ENCODE peak calls at places on chromosomes 11 and 22, in eight cellular contexts. One of them, this sample, is unnamed.

GRCh38 chr11:23586188-23586587 is 725.9 kb upstream of the CCDC179 start:
- DNase-seq in tibial nerve: no peak
- DNase-seq in GM06990: no peak
- DNase-seq in lower leg skin: no peak
- DNase-seq in prostate gland: no peak
- DNase-seq in cardiac muscle cell: no peak
- DNase-seq in lower lobe of right lung: no peak
- DNase-seq in astrocyte of the cerebellum: no peak
- DNase-seq in this sample: no peak

GRCh38 chr11:19658344-19658743 is 54.3 kb upstream of the NAV2 start:
- DNase-seq in lower leg skin: peak
- DNase-seq in lower lobe of right lung: no peak
- DNase-seq in tibial nerve: no peak
- DNase-seq in cardiac muscle cell: no peak
- DNase-seq in prostate gland: no peak
- DNase-seq in astrocyte of the cerebellum: no peak
- DNase-seq in GM06990: no peak
- DNase-seq in this sample: no peak

GRCh38 chr11:69814411-69814810 is 4.8 kb downstream of the FGF3 start:
- DNase-seq in GM06990: no peak
- DNase-seq in lower lobe of right lung: no peak
- DNase-seq in prostate gland: no peak
- DNase-seq in lower leg skin: no peak
- DNase-seq in cardiac muscle cell: no peak
- DNase-seq in tibial nerve: no peak
- DNase-seq in astrocyte of the cerebellum: no peak
- DNase-seq in this sample: no peak

GRCh38 chr11:30665067-30665466 is 78.9 kb upstream of the MPPED2 start:
- DNase-seq in cardiac muscle cell: no peak
- DNase-seq in GM06990: no peak
- DNase-seq in astrocyte of the cerebellum: no peak
- DNase-seq in prostate gland: no peak
- DNase-seq in lower lobe of right lung: no peak
- DNase-seq in lower leg skin: no peak
- DNase-seq in tibial nerve: no peak
- DNase-seq in this sample: no peak

GRCh38 chr22:50737728-50738648 is at the start of gene ACR:
- DNase-seq in lower lobe of right lung: peak
- DNase-seq in astrocyte of the cerebellum: no peak
- DNase-seq in prostate gland: peak
- DNase-seq in GM06990: no peak
- DNase-seq in lower leg skin: peak
- DNase-seq in tibial nerve: no peak
- DNase-seq in cardiac muscle cell: no peak
- DNase-seq in this sample: no peak

GRCh38 chr11:110711776-110712642 is at the start of gene ARHGAP20:
- DNase-seq in lower lobe of right lung: peak
- DNase-seq in lower leg skin: peak
- DNase-seq in tibial nerve: peak
- DNase-seq in GM06990: peak
- DNase-seq in cardiac muscle cell: peak
- DNase-seq in astrocyte of the cerebellum: no peak
- DNase-seq in prostate gland: peak
- DNase-seq in this sample: no peak

GRCh38 chr22:46273432-46274148 is 5.8 kb downstream of the TTC38 start:
- DNase-seq in lower lobe of right lung: no peak
- DNase-seq in lower leg skin: peak
- DNase-seq in astrocyte of the cerebellum: no peak
- DNase-seq in tibial nerve: no peak
- DNase-seq in GM06990: no peak
- DNase-seq in cardiac muscle cell: no peak
- DNase-seq in prostate gland: no peak
- DNase-seq in this sample: no peak

GRCh38 chr11:65321828-65322495 is 7.3 kb downstream of the CDC42EP2 start:
- DNase-seq in GM06990: no peak
- DNase-seq in tibial nerve: no peak
- DNase-seq in prostate gland: peak
- DNase-seq in cardiac muscle cell: no peak
- DNase-seq in astrocyte of the cerebellum: no peak
- DNase-seq in lower leg skin: no peak
- DNase-seq in lower lobe of right lung: peak
- DNase-seq in this sample: no peak

GRCh38 chr11:119324124-119324665 is 7.3 kb upstream of the MCAM start:
- DNase-seq in lower lobe of right lung: no peak
- DNase-seq in lower leg skin: no peak
- DNase-seq in cardiac muscle cell: no peak
- DNase-seq in prostate gland: no peak
- DNase-seq in GM06990: no peak
- DNase-seq in astrocyte of the cerebellum: no peak
- DNase-seq in tibial nerve: no peak
- DNase-seq in this sample: no peak

GRCh38 chr11:86248609-86249008 is 4.1 kb downstream of the EED start:
- DNase-seq in prostate gland: no peak
- DNase-seq in cardiac muscle cell: no peak
- DNase-seq in GM06990: no peak
- DNase-seq in lower leg skin: no peak
- DNase-seq in astrocyte of the cerebellum: no peak
- DNase-seq in tibial nerve: no peak
- DNase-seq in lower lobe of right lung: no peak
- DNase-seq in this sample: no peak

GRCh38 chr11:134292661-134293060 is 16.5 kb downstream of the GLB1L3 start:
- DNase-seq in tibial nerve: no peak
- DNase-seq in lower lobe of right lung: no peak
- DNase-seq in prostate gland: no peak
- DNase-seq in lower leg skin: peak
- DNase-seq in cardiac muscle cell: no peak
- DNase-seq in GM06990: no peak
- DNase-seq in astrocyte of the cerebellum: no peak
- DNase-seq in this sample: no peak

GRCh38 chr11:45847908-45848316 is 637 bp downstream of the CRY2 start:
- DNase-seq in lower lobe of right lung: peak
- DNase-seq in GM06990: peak
- DNase-seq in prostate gland: peak
- DNase-seq in cardiac muscle cell: peak
- DNase-seq in astrocyte of the cerebellum: no peak
- DNase-seq in lower leg skin: peak
- DNase-seq in tibial nerve: peak
- DNase-seq in this sample: no peak

GRCh38 chr22:42662114-42663021 is 13.2 kb upstream of the CYB5R3 start:
- DNase-seq in prostate gland: peak
- DNase-seq in cardiac muscle cell: peak
- DNase-seq in GM06990: peak
- DNase-seq in lower lobe of right lung: peak
- DNase-seq in astrocyte of the cerebellum: no peak
- DNase-seq in tibial nerve: peak
- DNase-seq in lower leg skin: peak
- DNase-seq in this sample: no peak

GRCh38 chr11:121669422-121669821 is 216.7 kb upstream of the SORL1-AS1 start:
- DNase-seq in cardiac muscle cell: no peak
- DNase-seq in tibial nerve: no peak
- DNase-seq in lower leg skin: no peak
- DNase-seq in astrocyte of the cerebellum: no peak
- DNase-seq in lower lobe of right lung: no peak
- DNase-seq in GM06990: no peak
- DNase-seq in prostate gland: no peak
- DNase-seq in this sample: no peak

GRCh38 chr11:57336111-57336666 is 497 bp upstream of the SSRP1 start:
- DNase-seq in lower leg skin: no peak
- DNase-seq in astrocyte of the cerebellum: no peak
- DNase-seq in cardiac muscle cell: no peak
- DNase-seq in tibial nerve: no peak
- DNase-seq in GM06990: no peak
- DNase-seq in lower lobe of right lung: no peak
- DNase-seq in prostate gland: no peak
- DNase-seq in this sample: no peak

GRCh38 chr22:33111491-33111890 is 53.3 kb upstream of the SYN3 start:
- DNase-seq in cardiac muscle cell: no peak
- DNase-seq in astrocyte of the cerebellum: no peak
- DNase-seq in GM06990: peak
- DNase-seq in lower leg skin: no peak
- DNase-seq in lower lobe of right lung: no peak
- DNase-seq in prostate gland: no peak
- DNase-seq in tibial nerve: no peak
- DNase-seq in this sample: no peak

GRCh38 chr11:130159657-130160459 is at the start of gene ST14:
- DNase-seq in lower leg skin: peak
- DNase-seq in GM06990: no peak
- DNase-seq in prostate gland: peak
- DNase-seq in astrocyte of the cerebellum: no peak
- DNase-seq in lower lobe of right lung: peak
- DNase-seq in tibial nerve: no peak
- DNase-seq in cardiac muscle cell: no peak
- DNase-seq in this sample: no peak

GRCh38 chr11:206002-206384 is 1.2 kb downstream of the BET1L start:
- DNase-seq in lower lobe of right lung: peak
- DNase-seq in cardiac muscle cell: no peak
- DNase-seq in tibial nerve: no peak
- DNase-seq in prostate gland: peak
- DNase-seq in lower leg skin: peak
- DNase-seq in astrocyte of the cerebellum: no peak
- DNase-seq in GM06990: no peak
- DNase-seq in this sample: no peak

GRCh38 chr22:36587289-36588154 is 58.6 kb upstream of the EIF3D start:
- DNase-seq in astrocyte of the cerebellum: peak
- DNase-seq in cardiac muscle cell: peak
- DNase-seq in lower lobe of right lung: no peak
- DNase-seq in tibial nerve: no peak
- DNase-seq in prostate gland: no peak
- DNase-seq in GM06990: no peak
- DNase-seq in lower leg skin: no peak
- DNase-seq in this sample: no peak

GRCh38 chr11:3207530-3208189 is 11.0 kb downstream of the MRGPRG start:
- DNase-seq in astrocyte of the cerebellum: no peak
- DNase-seq in cardiac muscle cell: no peak
- DNase-seq in tibial nerve: no peak
- DNase-seq in lower leg skin: no peak
- DNase-seq in prostate gland: no peak
- DNase-seq in GM06990: no peak
- DNase-seq in lower lobe of right lung: peak
- DNase-seq in this sample: no peak

GRCh38 chr11:117933930-117934329 is 4.7 kb upstream of the TMPRSS13 start:
- DNase-seq in astrocyte of the cerebellum: no peak
- DNase-seq in GM06990: no peak
- DNase-seq in tibial nerve: no peak
- DNase-seq in prostate gland: no peak
- DNase-seq in cardiac muscle cell: no peak
- DNase-seq in lower leg skin: peak
- DNase-seq in lower lobe of right lung: peak
- DNase-seq in this sample: no peak

GRCh38 chr22:50293441-50294318 is 13.8 kb downstream of the PLXNB2 start:
- DNase-seq in GM06990: no peak
- DNase-seq in cardiac muscle cell: peak
- DNase-seq in tibial nerve: no peak
- DNase-seq in lower leg skin: no peak
- DNase-seq in astrocyte of the cerebellum: no peak
- DNase-seq in lower lobe of right lung: peak
- DNase-seq in prostate gland: peak
- DNase-seq in this sample: no peak

GRCh38 chr11:48001438-48002021 is 21.2 kb downstream of the PTPRJ start:
- DNase-seq in cardiac muscle cell: peak
- DNase-seq in GM06990: no peak
- DNase-seq in prostate gland: peak
- DNase-seq in lower lobe of right lung: no peak
- DNase-seq in tibial nerve: no peak
- DNase-seq in lower leg skin: no peak
- DNase-seq in astrocyte of the cerebellum: peak
- DNase-seq in this sample: no peak

GRCh38 chr11:118434123-118434552 is 2.2 kb upstream of the KMT2A start:
- DNase-seq in astrocyte of the cerebellum: no peak
- DNase-seq in tibial nerve: no peak
- DNase-seq in lower leg skin: no peak
- DNase-seq in GM06990: no peak
- DNase-seq in prostate gland: no peak
- DNase-seq in cardiac muscle cell: peak
- DNase-seq in lower lobe of right lung: no peak
- DNase-seq in this sample: no peak

GRCh38 chr22:31504282-31504681 is 7.9 kb downstream of the SFI1 start:
- DNase-seq in astrocyte of the cerebellum: no peak
- DNase-seq in GM06990: no peak
- DNase-seq in lower lobe of right lung: no peak
- DNase-seq in tibial nerve: no peak
- DNase-seq in cardiac muscle cell: peak
- DNase-seq in lower leg skin: no peak
- DNase-seq in prostate gland: no peak
- DNase-seq in this sample: no peak

GRCh38 chr11:69173925-69174591 is 18.3 kb downstream of the SMIM38 start:
- DNase-seq in lower leg skin: no peak
- DNase-seq in tibial nerve: no peak
- DNase-seq in cardiac muscle cell: peak
- DNase-seq in prostate gland: no peak
- DNase-seq in GM06990: no peak
- DNase-seq in astrocyte of the cerebellum: no peak
- DNase-seq in lower lobe of right lung: no peak
- DNase-seq in this sample: no peak

GRCh38 chr11:351411-351810 is 17.9 kb upstream of the B4GALNT4 start:
- DNase-seq in cardiac muscle cell: no peak
- DNase-seq in GM06990: no peak
- DNase-seq in lower lobe of right lung: no peak
- DNase-seq in prostate gland: no peak
- DNase-seq in astrocyte of the cerebellum: no peak
- DNase-seq in tibial nerve: no peak
- DNase-seq in lower leg skin: no peak
- DNase-seq in this sample: no peak

GRCh38 chr11:109040303-109040702 is 375.4 kb downstream of the DDX10 start:
- DNase-seq in GM06990: no peak
- DNase-seq in lower leg skin: no peak
- DNase-seq in lower lobe of right lung: no peak
- DNase-seq in astrocyte of the cerebellum: no peak
- DNase-seq in cardiac muscle cell: no peak
- DNase-seq in tibial nerve: no peak
- DNase-seq in prostate gland: no peak
- DNase-seq in this sample: no peak
- TF ChIP-seq CTCF in GM06990: peak
- TF ChIP-seq CTCF in lower leg skin: no peak
- TF ChIP-seq CTCF in lower lobe of right lung: no peak
- TF ChIP-seq CTCF in astrocyte of the cerebellum: peak
- TF ChIP-seq CTCF in cardiac muscle cell: peak
- TF ChIP-seq CTCF in tibial nerve: no peak
- TF ChIP-seq CTCF in prostate gland: no peak
- TF ChIP-seq CTCF in this sample: peak

GRCh38 chr11:75437966-75438659 is 5.1 kb upstream of the KLHL35 start:
- DNase-seq in lower leg skin: no peak
- DNase-seq in lower lobe of right lung: no peak
- DNase-seq in astrocyte of the cerebellum: no peak
- DNase-seq in GM06990: no peak
- DNase-seq in tibial nerve: no peak
- DNase-seq in cardiac muscle cell: no peak
- DNase-seq in prostate gland: no peak
- DNase-seq in this sample: no peak
- H3K4me3 ChIP-seq in lower leg skin: no peak
- H3K4me3 ChIP-seq in lower lobe of right lung: no peak
- H3K4me3 ChIP-seq in astrocyte of the cerebellum: no peak
- H3K4me3 ChIP-seq in GM06990: no peak
- H3K4me3 ChIP-seq in tibial nerve: no peak
- H3K4me3 ChIP-seq in cardiac muscle cell: no peak
- H3K4me3 ChIP-seq in prostate gland: no peak
- H3K4me3 ChIP-seq in this sample: no peak

GRCh38 chr22:19473578-19473977 is 5.4 kb downstream of the UFD1 start:
- DNase-seq in lower leg skin: no peak
- DNase-seq in GM06990: no peak
- DNase-seq in astrocyte of the cerebellum: no peak
- DNase-seq in cardiac muscle cell: no peak
- DNase-seq in prostate gland: no peak
- DNase-seq in tibial nerve: no peak
- DNase-seq in lower lobe of right lung: no peak
- DNase-seq in this sample: no peak
- TF ChIP-seq CTCF in lower leg skin: no peak
- TF ChIP-seq CTCF in GM06990: peak
- TF ChIP-seq CTCF in astrocyte of the cerebellum: peak
- TF ChIP-seq CTCF in cardiac muscle cell: no peak
- TF ChIP-seq CTCF in prostate gland: no peak
- TF ChIP-seq CTCF in tibial nerve: no peak
- TF ChIP-seq CTCF in lower lobe of right lung: no peak
- TF ChIP-seq CTCF in this sample: no peak

GRCh38 chr11:125262825-125263218 is 98.3 kb downstream of the PKNOX2 start:
- DNase-seq in tibial nerve: no peak
- DNase-seq in lower leg skin: no peak
- DNase-seq in lower lobe of right lung: no peak
- DNase-seq in prostate gland: no peak
- DNase-seq in cardiac muscle cell: no peak
- DNase-seq in GM06990: no peak
- DNase-seq in astrocyte of the cerebellum: no peak
- DNase-seq in this sample: no peak
- H3K4me3 ChIP-seq in tibial nerve: no peak
- H3K4me3 ChIP-seq in lower leg skin: no peak
- H3K4me3 ChIP-seq in lower lobe of right lung: no peak
- H3K4me3 ChIP-seq in prostate gland: no peak
- H3K4me3 ChIP-seq in cardiac muscle cell: no peak
- H3K4me3 ChIP-seq in GM06990: no peak
- H3K4me3 ChIP-seq in astrocyte of the cerebellum: no peak
- H3K4me3 ChIP-seq in this sample: no peak

This sample was measured in HFF-Myc.